ENCODE peak calls at places on chromosomes 7 and 10, in seven cellular contexts. C, A, H, K, Y, N and B are unnamed samples.

GRCh38 chr10:125064681-125065492 is 95.5 kb downstream of the CTBP2 start:
- DNase-seq in N (no peak), K (peak; percentile 94), A (peak; percentile 53), C (peak; percentile 38), Y (no peak), H (no peak), B (no peak)

GRCh38 chr7:76047305-76047810 is 442 bp downstream of the STYXL1 start:
- DNase-seq in A (no peak), H (no peak), K (peak; percentile 8), C (no peak), N (no peak), Y (no peak), B (no peak)

GRCh38 chr7:29990931-29991330 is 1.3 kb upstream of the SCRN1 start:
- DNase-seq in A (no peak), C (no peak), K (no peak), N (no peak), H (no peak), Y (no peak), B (no peak)

GRCh38 chr10:98361131-98361633 is 53.8 kb downstream of the PYROXD2 start:
- DNase-seq in H (peak; percentile 95), Y (no peak), K (peak; percentile 99), A (no peak), N (peak; percentile 64), C (peak; percentile 78), B (peak; percentile 50)

GRCh38 chr7:131109011-131109756 is 218.5 kb upstream of the MKLN1 start:
- DNase-seq in Y (no peak), C (no peak), H (no peak), A (no peak), K (peak; percentile 68), N (peak; percentile 11), B (no peak)

GRCh38 chr10:31126593-31126992 is 94.9 kb upstream of the ZNF438 start:
- DNase-seq in K (no peak), N (no peak), H (no peak), A (no peak), C (no peak), Y (no peak), B (no peak)

GRCh38 chr7:133980794-133981193 is 146.3 kb upstream of the LRGUK start:
- DNase-seq in N (peak; percentile 9), C (no peak), A (no peak), Y (no peak), K (no peak), H (no peak), B (no peak)

GRCh38 chr7:5177060-5177459 is 13.0 kb upstream of the WIPI2 start:
- DNase-seq in H (no peak), N (peak; percentile 60), Y (no peak), C (peak; percentile 99), A (peak; percentile 69), K (peak; percentile 74), B (no peak)

GRCh38 chr10:98555011-98555619 is 108.4 kb upstream of the HPS1 start:
- DNase-seq in Y (no peak), C (no peak), H (no peak), K (no peak), A (no peak), N (peak; percentile 41), B (peak; percentile 8)

GRCh38 chr10:88792656-88793055 is 9.9 kb upstream of the LIPM start:
- DNase-seq in Y (no peak), C (no peak), A (peak; percentile 47), N (no peak), K (peak; percentile 28), H (no peak), B (no peak)

GRCh38 chr7:74586258-74587200 is 71.0 kb upstream of the GTF2I start:
- DNase-seq in H (no peak), N (no peak), A (no peak), C (no peak), K (no peak), Y (no peak), B (no peak)

GRCh38 chr10:3264178-3264867 is 91.7 kb upstream of the PITRM1 start:
- DNase-seq in H (no peak), K (no peak), A (no peak), C (no peak), N (no peak), Y (no peak), B (no peak)

GRCh38 chr7:44222074-44222473 is 21.3 kb downstream of the YKT6 start:
- DNase-seq in C (no peak), Y (no peak), A (no peak), N (no peak), K (no peak), H (no peak), B (no peak)

GRCh38 chr7:130918129-130919052 is 184.4 kb upstream of the KLF14 start:
- DNase-seq in H (no peak), N (peak; percentile 15), K (no peak), A (no peak), Y (no peak), C (no peak), B (no peak)

GRCh38 chr10:95604630-95605029 is 43.5 kb upstream of the SORBS1 start:
- DNase-seq in K (peak; percentile 14), Y (no peak), H (no peak), C (no peak), N (no peak), A (no peak), B (peak; percentile 26)

GRCh38 chr10:62577666-62578291 is 203.6 kb downstream of the ZNF365 start:
- DNase-seq in C (no peak), H (no peak), N (no peak), Y (no peak), A (no peak), K (peak; percentile 94), B (no peak)

GRCh38 chr10:34835908-34836558 is 20.9 kb upstream of the PARD3 start:
- DNase-seq in Y (no peak), C (no peak), A (no peak), K (no peak), H (no peak), N (no peak), B (no peak)
- TF ChIP-seq CTCF in Y (no peak), C (no peak), A (no peak), K (no peak), H (no peak), N (no peak), B (no peak)

GRCh38 chr7:41006591-41006990 is 696.3 kb downstream of the INHBA start:
- DNase-seq in K (peak; percentile 59), A (peak; percentile 55), Y (no peak), C (no peak), H (no peak), N (no peak), B (no peak)

GRCh38 chr7:41010967-41011366 is 691.9 kb downstream of the INHBA start:
- DNase-seq in C (no peak), Y (no peak), N (no peak), A (no peak), H (no peak), K (peak; percentile 76), B (no peak)

GRCh38 chr7:41013117-41013516 is 689.8 kb downstream of the INHBA start:
- DNase-seq in K (no peak), H (no peak), N (no peak), A (no peak), C (no peak), Y (no peak), B (no peak)

GRCh38 chr7:41007351-41007751 is 695.5 kb downstream of the INHBA start:
- DNase-seq in H (no peak), K (peak; percentile 60), C (peak; percentile 17), Y (no peak), A (peak; percentile 51), N (no peak), B (no peak)

DNA sequence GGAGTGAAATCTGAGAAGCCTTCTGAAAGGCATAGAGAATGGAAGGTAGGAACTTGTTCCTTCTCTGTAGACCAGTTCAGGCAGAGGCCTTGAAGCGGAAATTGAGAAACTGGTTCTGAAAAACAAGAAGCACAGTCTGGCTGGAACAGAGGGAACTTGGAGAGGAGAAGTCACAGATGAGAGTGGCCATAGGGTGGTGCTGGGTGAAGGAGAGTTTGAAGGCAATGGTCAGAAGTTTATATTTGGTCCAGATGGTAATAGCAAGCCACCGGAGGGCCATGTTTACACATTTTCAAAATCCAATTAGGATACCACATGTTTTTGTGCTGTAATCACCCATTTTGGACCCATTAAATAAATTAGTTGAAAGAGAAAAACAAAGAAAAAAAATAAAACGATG is 692.5 kb downstream of the INHBA start:
- DNase-seq in Y (no peak), N (no peak), A (no peak), K (peak; percentile 81), H (no peak), C (no peak), B (no peak)
- TF ChIP-seq CTCF in Y (no peak), N (no peak), A (no peak), K (peak; percentile 33), H (no peak), C (peak; percentile 8), B (no peak)

DNA sequence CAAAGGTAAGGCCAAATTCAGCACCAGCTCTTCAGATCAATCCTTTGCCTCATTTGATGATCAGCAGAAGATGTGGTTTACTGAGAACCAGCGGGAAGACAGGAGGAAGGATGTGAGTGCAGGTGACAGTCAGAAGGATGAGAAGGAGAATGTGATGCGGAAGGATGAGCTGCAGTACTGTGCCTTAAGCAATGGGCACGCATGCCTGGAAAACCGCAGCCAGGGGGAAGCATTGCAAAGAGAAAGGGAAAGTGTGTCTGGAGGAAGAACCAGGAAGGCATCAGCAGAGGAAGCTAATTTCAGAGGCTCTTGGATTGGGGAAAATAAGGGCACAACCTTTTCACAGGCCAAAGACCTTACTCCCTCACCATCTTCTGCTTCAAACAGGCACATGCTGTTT is 25.7 kb downstream of the C10orf71 start:
- DNase-seq in A (no peak), K (no peak), H (peak; percentile 80), N (peak; percentile 10), C (no peak), Y (no peak), B (no peak)
- TF ChIP-seq CTCF in A (no peak), K (no peak), H (no peak), N (peak; percentile 25), C (peak; percentile 51), Y (no peak), B (no peak)

GRCh38 chr10:114501650-114502049 is 97.3 kb upstream of the AFAP1L2 start:
- DNase-seq in N (no peak), Y (no peak), C (no peak), H (no peak), K (no peak), A (no peak), B (no peak)
- TF ChIP-seq CTCF in N (no peak), Y (no peak), C (no peak), H (no peak), K (no peak), A (no peak), B (no peak)

GRCh38 chr10:130076681-130077080 is 33.9 kb downstream of the C10orf143 start:
- DNase-seq in H (no peak), C (no peak), A (no peak), N (no peak), Y (no peak), K (no peak), B (no peak)

GRCh38 chr10:130072247-130072646 is 38.4 kb downstream of the C10orf143 start:
- DNase-seq in H (no peak), N (no peak), A (no peak), Y (no peak), K (no peak), C (no peak), B (no peak)

GRCh38 chr10:130073912-130074311 is 36.7 kb downstream of the C10orf143 start:
- DNase-seq in N (no peak), H (no peak), Y (no peak), K (no peak), C (no peak), A (no peak), B (no peak)

GRCh38 chr10:130078120-130078519 is 32.5 kb downstream of the C10orf143 start:
- DNase-seq in K (no peak), N (no peak), H (no peak), A (no peak), Y (no peak), C (no peak), B (no peak)

GRCh38 chr10:130074639-130075038 is 36.0 kb downstream of the C10orf143 start:
- DNase-seq in K (no peak), A (no peak), N (no peak), H (no peak), C (no peak), Y (no peak), B (no peak)
- TF ChIP-seq CTCF in K (peak; percentile 45), A (no peak), N (peak; percentile 28), H (no peak), C (no peak), Y (no peak), B (no peak)